ENCODE peak calls at places on chromosomes 13 and 19, in four cellular contexts. L is H1, I is HepG2, C is K562. U is an unnamed sample.
A peak's percentile ranks its signal among the peaks of the same experiment; 100 is the strongest.

GRCh38 chr13:50229935-50230334 is 214.7 kb downstream of the KCNRG start:
- DNase-seq in L (no peak), I (no peak), C (no peak), U (no peak)

GRCh38 chr19:21851596-21852345 is 15.8 kb upstream of the ZNF43 start:
- DNase-seq in I (peak; percentile 81), C (peak; percentile 92), L (peak; percentile 85), U (no peak)

GRCh38 chr13:51465124-51465523 is 12.3 kb upstream of the INTS6 start:
- DNase-seq in I (peak; percentile 41), L (no peak), C (no peak), U (no peak)

GRCh38 chr13:42364613-42365000 is 92.7 kb downstream of the AKAP11 start:
- DNase-seq in C (no peak), L (no peak), I (no peak), U (no peak)

GRCh38 chr13:94333131-94333820 is 146.2 kb downstream of the DCT start:
- DNase-seq in L (no peak), C (no peak), I (no peak), U (no peak)

GRCh38 chr13:111177803-111178389 is 62.8 kb downstream of the ARHGEF7 start:
- DNase-seq in L (no peak), C (no peak), I (no peak), U (no peak)

GRCh38 chr19:3370728-3371591 is 4.6 kb downstream of the NFIC start:
- DNase-seq in L (no peak), C (no peak), I (no peak), U (no peak)

GRCh38 chr13:43894438-43894837 is 14.7 kb downstream of the LACC1 start:
- DNase-seq in L (no peak), C (no peak), I (no peak), U (no peak)

GRCh38 chr19:6534451-6535093 is 3.7 kb downstream of the TNFSF9 start:
- DNase-seq in C (no peak), I (no peak), L (no peak), U (no peak)

GRCh38 chr19:6533746-6534418 is 3.1 kb downstream of the TNFSF9 start:
- DNase-seq in I (no peak), L (no peak), C (no peak), U (no peak)

GRCh38 chr19:6533000-6533328 is 2.1 kb downstream of the TNFSF9 start:
- DNase-seq in I (no peak), C (no peak), L (no peak), U (no peak)

GRCh38 chr19:6535558-6536137 is 4.8 kb downstream of the TNFSF9 start:
- DNase-seq in I (no peak), C (no peak), L (no peak), U (no peak)

DNA sequence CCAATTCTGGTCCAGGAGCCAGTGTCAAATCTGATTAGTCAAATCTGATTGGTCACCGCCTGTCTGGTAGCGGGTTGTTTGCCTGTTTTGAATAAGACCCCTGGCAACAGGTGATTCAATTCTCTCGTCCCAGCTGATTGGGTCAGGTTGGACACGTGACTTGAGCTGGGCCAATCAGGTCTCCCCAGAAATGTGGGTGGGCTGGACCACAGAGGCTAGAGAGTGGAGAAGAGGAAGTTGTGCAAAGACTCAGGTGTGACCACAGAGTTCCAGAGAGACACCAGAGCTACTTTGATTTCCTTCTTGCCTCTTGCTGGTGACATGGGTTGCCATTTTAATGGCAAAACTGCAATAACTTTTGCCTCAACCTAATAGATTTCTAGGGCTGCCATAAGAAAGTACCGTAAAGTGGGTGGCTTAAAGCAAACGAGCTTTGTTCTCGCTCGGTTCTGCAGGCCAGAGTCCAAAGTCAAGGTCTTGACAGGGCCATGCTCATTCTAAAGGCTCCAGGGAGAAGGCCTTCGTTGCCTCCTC is 5.4 kb downstream of the TNFSF9 start:
- DNase-seq in C (peak; percentile 94), I (peak; percentile 71), L (no peak), U (peak; percentile 99)
- TF ChIP-seq BRCA1 in C (no peak), I (no peak), L (no peak), U (no peak)

GRCh38 chr19:43759515-43759914 is 4.8 kb upstream of the SMG9 start:
- DNase-seq in L (no peak), C (no peak), I (peak; percentile 23), U (no peak)
- TF ChIP-seq BRCA1 in L (no peak), C (no peak), I (no peak), U (no peak)

DNA sequence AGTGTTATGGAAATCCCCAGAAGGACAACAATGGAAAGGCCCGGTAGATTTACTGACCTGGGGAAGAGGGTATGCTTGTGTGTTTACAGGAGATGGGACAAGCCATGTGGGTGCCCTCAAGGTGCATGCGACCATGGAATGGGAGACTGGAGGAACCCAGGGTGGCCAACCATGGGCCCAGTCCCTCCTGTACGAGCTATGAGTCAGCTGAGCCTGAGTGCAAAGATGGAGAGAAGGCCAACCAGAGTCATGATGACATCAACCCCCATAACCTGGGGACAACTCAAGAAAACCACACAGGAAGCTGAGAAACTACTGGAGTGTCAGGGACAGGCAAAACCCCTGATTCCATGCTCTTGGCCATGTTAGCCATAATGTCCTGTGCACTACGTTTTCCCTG is 7.8 kb downstream of the ZNF350 start:
- DNase-seq in C (no peak), I (no peak), L (no peak), U (no peak)
- TF ChIP-seq BRCA1 in C (no peak), I (no peak), L (no peak), U (no peak)

GRCh38 chr13:113654175-113654560 is 3.8 kb downstream of the ATP4B start:
- DNase-seq in C (no peak), I (no peak), L (no peak), U (no peak)

GRCh38 chr13:113652404-113653263 is 5.4 kb downstream of the ATP4B start:
- DNase-seq in C (no peak), I (no peak), L (no peak), U (no peak)

GRCh38 chr13:113651511-113652403 is 6.2 kb downstream of the ATP4B start:
- DNase-seq in C (no peak), L (no peak), I (no peak), U (no peak)

GRCh38 chr13:113654591-113655357 is 3.2 kb downstream of the ATP4B start:
- DNase-seq in I (no peak), L (no peak), C (no peak), U (no peak)

DNA sequence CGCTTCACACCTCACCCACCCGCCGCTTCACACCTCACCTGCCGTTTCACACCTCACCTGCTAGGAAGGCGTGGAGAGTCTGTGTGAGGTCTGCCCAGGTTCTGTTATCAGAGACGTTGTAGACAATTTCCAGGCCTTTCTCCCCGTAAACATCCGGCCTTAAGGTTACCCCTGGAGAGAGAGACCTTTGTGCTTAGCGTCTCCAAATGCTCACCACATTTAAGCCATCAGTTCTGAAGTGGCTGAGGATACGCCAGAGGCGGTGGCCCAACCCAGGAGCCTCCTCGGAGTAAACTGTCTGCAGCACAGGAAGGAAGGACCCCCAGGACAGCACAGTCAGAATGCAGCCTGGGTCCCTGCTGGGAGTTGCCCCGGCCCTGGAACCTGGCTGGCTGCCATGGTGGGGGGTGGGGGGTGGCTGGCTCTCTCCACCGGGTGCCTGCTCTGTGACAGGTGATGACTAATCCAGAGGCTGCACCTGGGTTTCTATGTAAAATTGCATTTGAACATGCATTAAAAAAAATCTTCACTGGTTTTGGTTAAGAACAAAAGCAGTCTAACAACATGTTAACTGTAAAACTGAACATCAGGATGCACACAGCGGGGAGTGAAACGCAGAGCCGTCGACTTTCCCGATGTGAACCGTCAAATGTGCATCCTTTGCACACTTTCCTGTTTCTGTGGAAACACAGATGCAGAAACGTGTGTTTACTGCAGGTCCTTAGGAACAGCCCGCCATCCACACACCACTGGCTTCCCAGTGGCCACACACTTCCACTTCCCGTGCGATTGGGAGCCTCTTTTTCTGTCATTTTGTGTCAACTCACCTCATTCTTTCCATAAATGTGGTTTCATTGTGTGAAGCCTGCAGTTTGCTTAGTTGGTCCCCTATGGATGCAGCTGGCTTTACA is 4.5 kb downstream of the ATP4B start:
- DNase-seq in I (no peak), C (no peak), L (no peak), U (no peak)
- TF ChIP-seq BRCA1 in I (no peak), C (no peak), L (no peak), U (no peak)

GRCh38 chr19:41327076-41327475 is 17.1 kb downstream of the CCDC97 start:
- DNase-seq in C (no peak), I (no peak), L (no peak), U (no peak)

GRCh38 chr19:41325947-41326706 is 16.2 kb downstream of the CCDC97 start:
- DNase-seq in C (no peak), I (peak; percentile 56), L (no peak), U (no peak)

GRCh38 chr19:41328818-41329220 is 18.8 kb downstream of the CCDC97 start:
- DNase-seq in I (no peak), L (no peak), C (no peak), U (no peak)

GRCh38 chr19:41328157-41328817 is 18.3 kb downstream of the CCDC97 start:
- DNase-seq in L (no peak), C (no peak), I (no peak), U (no peak)

DNA sequence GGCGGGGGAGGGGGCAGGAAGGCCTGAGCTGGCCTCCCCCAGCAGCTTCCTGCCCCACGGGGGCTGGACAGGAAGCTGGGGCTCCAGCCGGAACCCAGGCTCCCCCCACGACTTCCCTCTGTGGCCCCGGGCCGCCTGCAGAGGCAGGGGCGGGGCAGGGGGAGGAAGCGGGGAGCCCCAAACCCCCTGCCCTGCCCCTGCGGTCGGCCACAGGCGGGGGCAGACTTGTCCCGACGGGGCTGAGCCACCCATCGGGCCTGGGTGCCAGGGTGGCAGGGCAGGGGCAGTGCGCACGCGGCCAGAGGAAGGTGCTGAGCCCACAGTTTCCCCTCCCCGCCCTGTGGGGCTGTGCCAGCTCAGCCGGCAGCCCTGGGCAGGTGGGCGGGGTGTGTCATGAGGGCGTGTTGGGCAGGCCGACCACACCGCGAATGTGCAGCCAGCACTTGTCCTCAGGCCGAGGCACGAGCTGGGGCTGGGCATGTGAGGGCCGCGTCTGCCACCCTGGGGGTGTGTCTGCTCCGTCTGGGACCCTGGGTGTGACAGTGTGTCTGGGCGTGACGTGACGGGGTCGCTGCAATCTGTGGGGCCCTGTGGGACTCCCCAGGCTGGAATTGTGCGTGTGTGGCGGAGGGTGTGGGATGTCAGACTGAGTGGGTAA is 17.7 kb downstream of the CCDC97 start:
- DNase-seq in L (no peak), I (no peak), C (no peak), U (no peak)
- TF ChIP-seq BRCA1 in L (no peak), I (no peak), C (no peak), U (no peak)

GRCh38 chr19:11506101-11506555 is 489 bp upstream of the ZNF653 start:
- DNase-seq in L (no peak), I (no peak), C (no peak), U (no peak)

GRCh38 chr19:11505504-11506100 is at the start of gene ZNF653:
- DNase-seq in C (peak; percentile 97), I (peak; percentile 89), L (peak; percentile 79), U (peak; percentile 70)

GRCh38 chr19:11505032-11505503 is 571 bp downstream of the ZNF653 start:
- DNase-seq in L (peak; percentile 96), I (peak; percentile 91), C (peak; percentile 98), U (peak; percentile 89)

GRCh38 chr19:11507370-11508078 is 1.9 kb upstream of the ZNF653 start:
- DNase-seq in I (no peak), L (no peak), C (no peak), U (no peak)

DNA sequence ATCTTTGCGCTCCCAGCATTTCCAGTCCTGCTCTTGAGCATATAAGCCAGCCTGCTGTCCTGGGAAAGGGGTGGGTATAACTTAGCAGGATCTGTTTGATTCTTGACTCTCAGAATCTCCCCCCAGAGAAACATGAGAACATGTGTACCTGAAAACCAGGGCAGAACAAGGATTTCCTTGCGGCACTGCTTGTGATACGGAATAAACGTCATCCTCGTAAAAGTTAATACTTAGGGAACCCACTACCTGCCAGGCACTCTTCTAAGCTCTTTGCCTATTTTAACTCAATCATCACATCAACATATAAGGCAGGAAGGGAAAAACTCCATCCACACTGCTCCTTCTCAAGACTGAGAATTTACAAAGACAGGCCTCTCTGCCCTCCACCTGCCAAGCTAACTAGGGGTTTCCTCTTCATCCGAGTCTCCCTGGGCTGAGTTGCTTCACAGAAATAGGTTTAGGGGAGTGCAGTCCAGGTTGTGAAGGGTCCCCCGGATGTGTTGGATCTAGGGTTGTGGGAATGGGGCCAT is 1.1 kb downstream of the ZNF653 start:
- DNase-seq in L (no peak), C (no peak), I (no peak), U (no peak)
- TF ChIP-seq BRCA1 in L (no peak), C (no peak), I (no peak), U (no peak)